ENCODE peak calls at places on chromosomes 12 and 14, in six cellular contexts. One of them, this sample, is unnamed. For H3K27me3, the result is how much of the 10 kb centered on the place peaks cover.

GRCh38 chr12:113462117-113462774 is 9.4 kb downstream of the LHX5 start:
- DNase-seq in NT2/D1: no peak
- DNase-seq in effector memory CD4-positive, alpha-beta T cell: peak
- DNase-seq in dorsolateral prefrontal cortex: peak
- DNase-seq in stomach: peak
- DNase-seq in psoas muscle: peak
- DNase-seq in this sample: peak

GRCh38 chr12:90216815-90217214 is 508.2 kb upstream of the ATP2B1 start:
- DNase-seq in effector memory CD4-positive, alpha-beta T cell: no peak
- DNase-seq in dorsolateral prefrontal cortex: no peak
- DNase-seq in stomach: no peak
- DNase-seq in NT2/D1: no peak
- DNase-seq in psoas muscle: no peak
- DNase-seq in this sample: no peak

GRCh38 chr12:3313066-3313465 is 177.9 kb upstream of the PRMT8 start:
- DNase-seq in NT2/D1: no peak
- DNase-seq in dorsolateral prefrontal cortex: peak
- DNase-seq in effector memory CD4-positive, alpha-beta T cell: no peak
- DNase-seq in psoas muscle: peak
- DNase-seq in stomach: no peak
- DNase-seq in this sample: no peak

GRCh38 chr14:80428171-80428570 is 216.9 kb upstream of the DIO2 start:
- DNase-seq in psoas muscle: no peak
- DNase-seq in stomach: no peak
- DNase-seq in NT2/D1: no peak
- DNase-seq in effector memory CD4-positive, alpha-beta T cell: no peak
- DNase-seq in dorsolateral prefrontal cortex: no peak
- DNase-seq in this sample: no peak

GRCh38 chr14:81594012-81594411 is 60.4 kb upstream of the SEL1L start:
- DNase-seq in dorsolateral prefrontal cortex: peak
- DNase-seq in stomach: no peak
- DNase-seq in effector memory CD4-positive, alpha-beta T cell: no peak
- DNase-seq in NT2/D1: no peak
- DNase-seq in psoas muscle: no peak
- DNase-seq in this sample: no peak

GRCh38 chr14:38143170-38143569 is 64.5 kb upstream of the SSTR1 start:
- DNase-seq in dorsolateral prefrontal cortex: no peak
- DNase-seq in effector memory CD4-positive, alpha-beta T cell: no peak
- DNase-seq in stomach: no peak
- DNase-seq in psoas muscle: no peak
- DNase-seq in NT2/D1: no peak
- DNase-seq in this sample: no peak

GRCh38 chr12:113086249-113087164 is 30.0 kb downstream of the DTX1 start:
- DNase-seq in psoas muscle: no peak
- DNase-seq in stomach: no peak
- DNase-seq in effector memory CD4-positive, alpha-beta T cell: no peak
- DNase-seq in dorsolateral prefrontal cortex: no peak
- DNase-seq in NT2/D1: no peak
- DNase-seq in this sample: no peak

GRCh38 chr14:34966413-34966812 is 16.4 kb upstream of the SRP54 start:
- DNase-seq in stomach: no peak
- DNase-seq in NT2/D1: no peak
- DNase-seq in effector memory CD4-positive, alpha-beta T cell: no peak
- DNase-seq in psoas muscle: no peak
- DNase-seq in dorsolateral prefrontal cortex: no peak
- DNase-seq in this sample: no peak

GRCh38 chr12:87670448-87670847 is 358.8 kb downstream of the C12orf50 start:
- DNase-seq in effector memory CD4-positive, alpha-beta T cell: no peak
- DNase-seq in dorsolateral prefrontal cortex: no peak
- DNase-seq in stomach: no peak
- DNase-seq in NT2/D1: no peak
- DNase-seq in psoas muscle: no peak
- DNase-seq in this sample: no peak

GRCh38 chr12:2461645-2462044 is 333.1 kb upstream of the FKBP4 start:
- DNase-seq in stomach: no peak
- DNase-seq in dorsolateral prefrontal cortex: no peak
- DNase-seq in NT2/D1: no peak
- DNase-seq in psoas muscle: no peak
- DNase-seq in effector memory CD4-positive, alpha-beta T cell: no peak
- DNase-seq in this sample: no peak

GRCh38 chr12:96907681-96908163 is 665 bp downstream of the NEDD1 start:
- DNase-seq in psoas muscle: no peak
- DNase-seq in effector memory CD4-positive, alpha-beta T cell: no peak
- DNase-seq in NT2/D1: no peak
- DNase-seq in dorsolateral prefrontal cortex: no peak
- DNase-seq in stomach: no peak
- DNase-seq in this sample: peak

GRCh38 chr12:8629486-8630033 is 16.9 kb upstream of the AICDA start:
- DNase-seq in dorsolateral prefrontal cortex: no peak
- DNase-seq in psoas muscle: no peak
- DNase-seq in NT2/D1: no peak
- DNase-seq in stomach: no peak
- DNase-seq in effector memory CD4-positive, alpha-beta T cell: no peak
- DNase-seq in this sample: no peak

GRCh38 chr14:91406982-91407381 is 10.6 kb downstream of the CCDC88C start:
- DNase-seq in psoas muscle: no peak
- DNase-seq in effector memory CD4-positive, alpha-beta T cell: no peak
- DNase-seq in dorsolateral prefrontal cortex: no peak
- DNase-seq in stomach: no peak
- DNase-seq in NT2/D1: no peak
- DNase-seq in this sample: no peak

GRCh38 chr14:91406451-91406850 is 11.2 kb downstream of the CCDC88C start:
- DNase-seq in effector memory CD4-positive, alpha-beta T cell: no peak
- DNase-seq in NT2/D1: no peak
- DNase-seq in dorsolateral prefrontal cortex: no peak
- DNase-seq in psoas muscle: no peak
- DNase-seq in stomach: no peak
- DNase-seq in this sample: no peak

GRCh38 chr14:91412939-91413338 is 4.7 kb downstream of the CCDC88C start:
- DNase-seq in dorsolateral prefrontal cortex: no peak
- DNase-seq in stomach: no peak
- DNase-seq in psoas muscle: no peak
- DNase-seq in NT2/D1: no peak
- DNase-seq in effector memory CD4-positive, alpha-beta T cell: no peak
- DNase-seq in this sample: no peak

GRCh38 chr14:91410781-91411536 is 6.7 kb downstream of the CCDC88C start:
- DNase-seq in psoas muscle: no peak
- DNase-seq in dorsolateral prefrontal cortex: no peak
- DNase-seq in effector memory CD4-positive, alpha-beta T cell: no peak
- DNase-seq in stomach: no peak
- DNase-seq in NT2/D1: no peak
- DNase-seq in this sample: no peak

DNA sequence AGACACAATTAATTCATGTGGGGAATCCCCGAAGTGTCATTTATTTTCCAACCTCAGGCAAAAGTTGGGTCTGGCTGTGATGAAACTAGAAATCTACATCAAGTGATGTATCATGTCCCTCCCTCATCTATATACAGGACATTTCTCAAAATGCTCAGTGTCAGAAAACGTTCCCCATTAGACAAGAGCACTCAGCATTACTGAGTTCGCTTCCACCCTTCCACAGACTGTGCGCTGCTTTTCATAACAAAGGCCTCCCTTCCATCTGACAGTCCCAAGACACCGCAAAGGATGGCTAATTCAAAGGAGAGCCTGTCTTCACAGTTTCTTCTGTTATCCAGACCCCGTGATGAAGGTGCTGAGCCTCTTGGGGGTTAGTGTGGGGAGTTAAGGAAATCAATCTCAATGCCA is 7.6 kb downstream of the CCDC88C start:
- DNase-seq in effector memory CD4-positive, alpha-beta T cell: no peak
- DNase-seq in dorsolateral prefrontal cortex: no peak
- DNase-seq in stomach: no peak
- DNase-seq in NT2/D1: no peak
- DNase-seq in psoas muscle: no peak
- DNase-seq in this sample: peak
- H3K4me3 ChIP-seq in effector memory CD4-positive, alpha-beta T cell: no peak
- H3K4me3 ChIP-seq in dorsolateral prefrontal cortex: no peak
- H3K4me3 ChIP-seq in stomach: no peak
- H3K4me3 ChIP-seq in NT2/D1: no peak
- H3K4me3 ChIP-seq in psoas muscle: no peak
- H3K4me3 ChIP-seq in this sample: no peak

GRCh38 chr12:25840678-25841077 is 117.8 kb upstream of the RASSF8 start:
- DNase-seq in effector memory CD4-positive, alpha-beta T cell: no peak
- DNase-seq in psoas muscle: no peak
- DNase-seq in NT2/D1: no peak
- DNase-seq in stomach: no peak
- DNase-seq in dorsolateral prefrontal cortex: no peak
- DNase-seq in this sample: no peak
- H3K27me3 ChIP-seq in effector memory CD4-positive, alpha-beta T cell: under half
- H3K27me3 ChIP-seq in psoas muscle: under half
- H3K27me3 ChIP-seq in NT2/D1: under half
- H3K27me3 ChIP-seq in stomach: under half
- H3K27me3 ChIP-seq in dorsolateral prefrontal cortex: under half
- H3K27me3 ChIP-seq in this sample: under half

GRCh38 chr12:51424094-51424661 is 453 bp upstream of the SLC4A8 start:
- DNase-seq in NT2/D1: no peak
- DNase-seq in stomach: no peak
- DNase-seq in dorsolateral prefrontal cortex: no peak
- DNase-seq in psoas muscle: no peak
- DNase-seq in effector memory CD4-positive, alpha-beta T cell: no peak
- DNase-seq in this sample: no peak
- H3K4me3 ChIP-seq in NT2/D1: no peak
- H3K4me3 ChIP-seq in stomach: peak
- H3K4me3 ChIP-seq in dorsolateral prefrontal cortex: peak
- H3K4me3 ChIP-seq in psoas muscle: peak
- H3K4me3 ChIP-seq in effector memory CD4-positive, alpha-beta T cell: peak
- H3K4me3 ChIP-seq in this sample: peak

DNA sequence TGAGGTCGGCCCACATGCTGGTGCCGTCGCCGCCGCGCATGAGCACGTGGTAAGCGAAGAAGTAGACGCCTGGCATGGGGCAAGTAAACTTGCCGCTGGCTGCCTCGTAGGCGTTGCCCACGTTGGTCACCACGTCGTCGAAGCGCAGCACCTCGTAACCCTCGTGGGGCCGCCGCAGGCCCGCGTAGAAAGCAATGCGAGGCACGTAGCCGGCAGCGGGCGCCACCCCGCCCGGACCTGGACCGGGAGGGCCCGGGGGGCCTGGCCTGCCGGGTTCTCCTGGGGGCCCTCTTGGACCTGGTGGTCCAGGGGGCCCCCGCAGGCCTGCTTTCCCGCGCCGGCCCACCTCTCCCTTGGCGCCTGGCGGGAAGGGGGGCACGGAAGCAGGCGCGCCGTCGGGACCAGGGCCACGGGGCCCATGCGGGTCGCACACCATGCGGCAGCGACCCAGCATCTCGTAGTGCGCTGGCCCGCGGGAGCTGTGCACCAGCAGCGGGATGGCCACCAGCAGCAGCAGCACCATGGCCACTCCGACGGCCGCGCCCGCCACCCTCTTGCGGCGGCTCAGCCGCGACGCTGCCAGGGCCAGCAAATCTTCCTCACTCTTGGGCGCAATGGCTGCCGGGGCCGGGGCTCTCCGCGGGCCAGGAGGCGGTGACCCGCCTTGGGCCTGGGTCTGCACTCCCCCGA is 888 bp downstream of the C1QL4 start:
- DNase-seq in effector memory CD4-positive, alpha-beta T cell: no peak
- DNase-seq in NT2/D1: no peak
- DNase-seq in stomach: no peak
- DNase-seq in psoas muscle: no peak
- DNase-seq in dorsolateral prefrontal cortex: no peak
- DNase-seq in this sample: no peak
- H3K27me3 ChIP-seq in effector memory CD4-positive, alpha-beta T cell: under half
- H3K27me3 ChIP-seq in NT2/D1: under half
- H3K27me3 ChIP-seq in stomach: half or more
- H3K27me3 ChIP-seq in psoas muscle: under half
- H3K27me3 ChIP-seq in dorsolateral prefrontal cortex: under half
- H3K27me3 ChIP-seq in this sample: under half

GRCh38 chr14:74684444-74684843 is 28.4 kb downstream of the AREL1 start:
- DNase-seq in NT2/D1: no peak
- DNase-seq in psoas muscle: no peak
- DNase-seq in effector memory CD4-positive, alpha-beta T cell: no peak
- DNase-seq in stomach: no peak
- DNase-seq in dorsolateral prefrontal cortex: no peak
- DNase-seq in this sample: no peak
- H3K4me3 ChIP-seq in NT2/D1: no peak
- H3K4me3 ChIP-seq in psoas muscle: no peak
- H3K4me3 ChIP-seq in effector memory CD4-positive, alpha-beta T cell: no peak
- H3K4me3 ChIP-seq in stomach: no peak
- H3K4me3 ChIP-seq in dorsolateral prefrontal cortex: no peak
- H3K4me3 ChIP-seq in this sample: no peak

GRCh38 chr12:57611116-57611809 is at the start of gene ARHGEF25:
- DNase-seq in effector memory CD4-positive, alpha-beta T cell: no peak
- DNase-seq in stomach: peak
- DNase-seq in dorsolateral prefrontal cortex: peak
- DNase-seq in NT2/D1: no peak
- DNase-seq in psoas muscle: peak
- DNase-seq in this sample: peak
- H3K27me3 ChIP-seq in effector memory CD4-positive, alpha-beta T cell: under half
- H3K27me3 ChIP-seq in stomach: half or more
- H3K27me3 ChIP-seq in dorsolateral prefrontal cortex: under half
- H3K27me3 ChIP-seq in NT2/D1: under half
- H3K27me3 ChIP-seq in psoas muscle: under half
- H3K27me3 ChIP-seq in this sample: under half

GRCh38 chr12:94173660-94174265 is 25.4 kb downstream of the PLXNC1 start:
- DNase-seq in dorsolateral prefrontal cortex: no peak
- DNase-seq in NT2/D1: no peak
- DNase-seq in effector memory CD4-positive, alpha-beta T cell: no peak
- DNase-seq in stomach: no peak
- DNase-seq in psoas muscle: no peak
- DNase-seq in this sample: no peak

GRCh38 chr12:94175763-94176660 is 27.6 kb downstream of the PLXNC1 start:
- DNase-seq in psoas muscle: no peak
- DNase-seq in effector memory CD4-positive, alpha-beta T cell: no peak
- DNase-seq in stomach: no peak
- DNase-seq in NT2/D1: no peak
- DNase-seq in dorsolateral prefrontal cortex: no peak
- DNase-seq in this sample: no peak

GRCh38 chr12:94172031-94172430 is 23.7 kb downstream of the PLXNC1 start:
- DNase-seq in stomach: no peak
- DNase-seq in NT2/D1: no peak
- DNase-seq in psoas muscle: no peak
- DNase-seq in effector memory CD4-positive, alpha-beta T cell: no peak
- DNase-seq in dorsolateral prefrontal cortex: no peak
- DNase-seq in this sample: no peak

GRCh38 chr12:94172973-94173372 is 24.6 kb downstream of the PLXNC1 start:
- DNase-seq in effector memory CD4-positive, alpha-beta T cell: no peak
- DNase-seq in NT2/D1: no peak
- DNase-seq in dorsolateral prefrontal cortex: no peak
- DNase-seq in psoas muscle: no peak
- DNase-seq in stomach: peak
- DNase-seq in this sample: no peak

DNA sequence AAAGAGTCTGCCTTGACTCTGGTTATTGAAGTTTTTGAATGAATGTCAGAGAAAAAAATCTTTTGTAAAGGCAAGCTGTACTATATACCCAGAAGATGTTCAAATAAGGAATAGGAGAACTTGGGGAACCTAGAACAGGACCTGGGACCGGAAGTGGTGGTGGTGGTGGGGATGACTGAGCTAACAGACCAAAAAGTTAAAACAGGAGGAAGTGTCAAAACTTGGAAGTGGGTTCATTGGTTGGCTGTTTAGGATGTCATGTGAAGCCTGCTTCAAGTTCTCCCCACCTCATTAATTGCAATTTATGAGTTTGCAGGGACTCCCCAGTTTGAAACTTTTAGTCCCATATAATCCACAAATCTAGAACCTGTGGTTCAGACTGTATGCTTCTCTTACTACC is 26.2 kb downstream of the PLXNC1 start:
- DNase-seq in effector memory CD4-positive, alpha-beta T cell: no peak
- DNase-seq in NT2/D1: no peak
- DNase-seq in dorsolateral prefrontal cortex: no peak
- DNase-seq in psoas muscle: no peak
- DNase-seq in stomach: no peak
- DNase-seq in this sample: no peak
- H3K4me3 ChIP-seq in effector memory CD4-positive, alpha-beta T cell: no peak
- H3K4me3 ChIP-seq in NT2/D1: no peak
- H3K4me3 ChIP-seq in dorsolateral prefrontal cortex: no peak
- H3K4me3 ChIP-seq in psoas muscle: no peak
- H3K4me3 ChIP-seq in stomach: no peak
- H3K4me3 ChIP-seq in this sample: no peak

This sample was measured in HAP-1.